ENCODE peak calls at places on chromosomes 5 and 9, in seven cellular contexts. E, I, L, G, H, X and Z are unnamed samples.

GRCh38 chr9:108219664-108220063 is 636.1 kb downstream of the ACTL7B start:
- DNase-seq in E (no peak), I (no peak), L (no peak), G (no peak), H (no peak), X (no peak), Z (no peak)

GRCh38 chr9:89718176-89718575 is 113.4 kb downstream of the GADD45G start:
- DNase-seq in E (no peak), I (no peak), L (no peak), G (no peak), H (no peak), X (no peak), Z (no peak)

GRCh38 chr9:132849168-132849831 is 28.8 kb downstream of the AK8 start:
- DNase-seq in E (no peak), I (no peak), L (peak), G (no peak), H (no peak), X (no peak), Z (no peak)

GRCh38 chr9:89661391-89661949 is 56.7 kb downstream of the GADD45G start:
- DNase-seq in E (no peak), I (no peak), L (no peak), G (no peak), H (no peak), X (peak), Z (no peak)

GRCh38 chr9:128470560-128470959 is 14.8 kb downstream of the ODF2 start:
- DNase-seq in E (no peak), I (no peak), L (no peak), G (no peak), H (no peak), X (no peak), Z (no peak)

GRCh38 chr5:127092690-127093089 is 19.4 kb upstream of the C5orf63 start:
- DNase-seq in E (no peak), I (no peak), L (no peak), G (no peak), H (no peak), X (no peak), Z (no peak)

GRCh38 chr5:112174959-112175594 is 244.0 kb downstream of the EPB41L4A start:
- DNase-seq in E (no peak), I (peak), L (peak), G (no peak), H (peak), X (peak), Z (peak)

GRCh38 chr5:109655841-109656240 is 33.9 kb upstream of the MAN2A1 start:
- DNase-seq in E (no peak), I (no peak), L (no peak), G (no peak), H (no peak), X (no peak), Z (no peak)

GRCh38 chr5:178651046-178651810 is 24.4 kb upstream of the CLK4 start:
- DNase-seq in E (no peak), I (no peak), L (no peak), G (no peak), H (no peak), X (no peak), Z (no peak)

GRCh38 chr9:111807197-111807596 is 12.5 kb upstream of the SHOC1 start:
- DNase-seq in E (no peak), I (no peak), L (no peak), G (no peak), H (no peak), X (no peak), Z (no peak)

GRCh38 chr9:133135193-133135745 is 14.2 kb upstream of the RALGDS start:
- DNase-seq in E (peak), I (no peak), L (no peak), G (peak), H (peak), X (peak), Z (no peak)

GRCh38 chr9:96449522-96449843 is 486 bp upstream of the HABP4 start:
- DNase-seq in E (no peak), I (no peak), L (no peak), G (no peak), H (no peak), X (no peak), Z (no peak)

GRCh38 chr5:137573376-137573775 is 74.2 kb upstream of the SPOCK1 start:
- DNase-seq in E (no peak), I (no peak), L (no peak), G (no peak), H (no peak), X (no peak), Z (no peak)

GRCh38 chr5:151058301-151058700 is 22.5 kb downstream of the TNIP1 start:
- DNase-seq in E (no peak), I (no peak), L (no peak), G (no peak), H (no peak), X (no peak), Z (no peak)

GRCh38 chr9:29063031-29063430 is 1489.8 kb upstream of the C9orf72 start:
- DNase-seq in E (no peak), I (no peak), L (no peak), G (no peak), H (no peak), X (no peak), Z (no peak)

GRCh38 chr9:124428751-124429529 is 13.7 kb upstream of the PSMB7 start:
- DNase-seq in E (no peak), I (no peak), L (peak), G (no peak), H (no peak), X (no peak), Z (no peak)